ENCODE peak calls at places on chromosomes 5 and 9, in ten cellular contexts. X is NCI-H510A treated with DMSO at 0.1 percent for 48 hours; K is activated T-helper 1 cell treated with anti-CD3 and anti-CD28 coated beads, Interleukin-12 subunit alpha, Interleukin-12 subunit beta, Interleukin-2, Interleukin-4 antibody, amounts not matched to agents 30 ng/mL and 10 ng/mL and 1 ng/mL, durations not matched to agents 14 hours and 24 hours and 36 hours; M is stimulated activated CD8-positive, alpha-beta memory T cell treated with anti-CD3 and anti-CD28 coated beads, Interleukin-12 subunit alpha, Interleukin-12 subunit beta, amount 100 ng/mL, for 4 hours; Y is H9; A is KBM-7; B is activated B cell treated with CpG ODN at 0.5 μM for 24 hours; Z is stimulated activated CD4-positive, alpha-beta T cell treated with anti-CD3 and anti-CD28 coated beads, Interleukin-4, amount 100 ng/mL, for 48 hours; Q is LoVo; E is breast epithelium. J is an unnamed sample.

GRCh38 chr5:134132372-134133212 is 18.1 kb downstream of the TCF7 start:
- DNase-seq in X (no peak), K (peak; percentile 74), M (peak; percentile 69), Y (peak; percentile 54), A (no peak), B (peak; percentile 27), Z (peak; percentile 54), Q (no peak), E (no peak), J (peak; percentile 68)

GRCh38 chr5:149376711-149377447 is 2.2 kb downstream of the IL17B start:
- DNase-seq in X (no peak), K (no peak), M (no peak), Y (no peak), A (no peak), B (no peak), Z (no peak), Q (no peak), E (no peak), J (no peak)

GRCh38 chr5:95803271-95804148 is 19.0 kb downstream of the GLRX start:
- DNase-seq in X (no peak), K (no peak), M (no peak), Y (no peak), A (no peak), B (no peak), Z (no peak), Q (no peak), E (no peak), J (no peak)

GRCh38 chr9:85521331-85522197 is 220.2 kb downstream of the AGTPBP1 start:
- DNase-seq in X (no peak), K (no peak), M (no peak), Y (no peak), A (no peak), B (no peak), Z (no peak), Q (no peak), E (no peak), J (no peak)

GRCh38 chr5:163503106-163504090 is 2.0 kb upstream of the MAT2B start:
- DNase-seq in X (no peak), K (peak; percentile 27), M (no peak), Y (peak; percentile 89), A (peak; percentile 90), B (no peak), Z (peak; percentile 13), Q (peak; percentile 80), E (peak; percentile 58), J (peak; percentile 47)

GRCh38 chr9:95808001-95808400 is 67.5 kb upstream of the ERCC6L2 start:
- DNase-seq in X (no peak), K (no peak), M (no peak), Y (no peak), A (no peak), B (no peak), Z (no peak), Q (no peak), E (no peak), J (no peak)

GRCh38 chr9:96667363-96667728 is 12.2 kb upstream of the PRXL2C start:
- DNase-seq in X (no peak), K (no peak), M (no peak), Y (peak; percentile 55), A (no peak), B (no peak), Z (no peak), Q (no peak), E (no peak), J (no peak)

GRCh38 chr5:7957329-7957728 is 88.4 kb downstream of the MTRR start:
- DNase-seq in X (no peak), K (no peak), M (no peak), Y (no peak), A (no peak), B (no peak), Z (no peak), Q (no peak), E (no peak), J (no peak)

GRCh38 chr5:155299342-155300006 is 285.9 kb downstream of the KIF4B start:
- DNase-seq in X (no peak), K (no peak), M (no peak), Y (no peak), A (no peak), B (no peak), Z (no peak), Q (no peak), E (no peak), J (no peak)

GRCh38 chr5:74392698-74393431 is 247.7 kb downstream of the ENC1 start:
- DNase-seq in X (no peak), K (no peak), M (no peak), Y (no peak), A (no peak), B (no peak), Z (no peak), Q (no peak), E (no peak), J (no peak)

GRCh38 chr9:4748612-4749011 is 7.6 kb upstream of the AK3 start:
- DNase-seq in X (no peak), K (no peak), M (no peak), Y (no peak), A (no peak), B (no peak), Z (no peak), Q (no peak), E (no peak), J (no peak)

GRCh38 chr9:15018238-15018637 is 108.0 kb upstream of the FREM1 start:
- DNase-seq in X (no peak), K (no peak), M (no peak), Y (no peak), A (no peak), B (no peak), Z (no peak), Q (no peak), E (no peak), J (no peak)

GRCh38 chr9:113715086-113715485 is 161.0 kb upstream of the ZNF618 start:
- DNase-seq in X (no peak), K (no peak), M (no peak), Y (peak; percentile 4), A (no peak), B (no peak), Z (no peak), Q (no peak), E (no peak), J (no peak)

GRCh38 chr5:136053336-136054121 is 24.7 kb downstream of the TGFBI start:
- DNase-seq in X (no peak), K (no peak), M (no peak), Y (no peak), A (no peak), B (no peak), Z (no peak), Q (peak; percentile 89), E (peak; percentile 53), J (no peak)

GRCh38 chr5:138964547-138965174 is 89.5 kb upstream of the LRRTM2 start:
- DNase-seq in X (no peak), K (no peak), M (no peak), Y (no peak), A (no peak), B (no peak), Z (no peak), Q (no peak), E (no peak), J (no peak)

GRCh38 chr9:21557428-21557768 is 75.3 kb upstream of the IFNE start:
- DNase-seq in X (no peak), K (no peak), M (no peak), Y (no peak), A (no peak), B (no peak), Z (no peak), Q (no peak), E (no peak), J (no peak)